ENCODE peak calls at places on chromosomes 6 and 20, in seven cellular contexts. One of them, this sample, is unnamed.

GRCh38 chr6:167797871-167798265 is 28.8 kb upstream of the AFDN start:
- DNase-seq in AG04449: no peak
- DNase-seq in GM04503: no peak
- DNase-seq in stimulated activated CD4-positive, alpha-beta T cell treated with anti-CD3 and anti-CD28 coated beads, Interleukin-4, amount 100 ng/mL, for 1 hour: no peak
- DNase-seq in iris pigment epithelial cell: no peak
- DNase-seq in heart right ventricle: no peak
- DNase-seq in NCI-H460: no peak
- DNase-seq in this sample: no peak

GRCh38 chr6:79874531-79875132 is 72.7 kb downstream of the ELOVL4 start:
- DNase-seq in AG04449: no peak
- DNase-seq in GM04503: no peak
- DNase-seq in stimulated activated CD4-positive, alpha-beta T cell treated with anti-CD3 and anti-CD28 coated beads, Interleukin-4, amount 100 ng/mL, for 1 hour: no peak
- DNase-seq in iris pigment epithelial cell: peak
- DNase-seq in heart right ventricle: no peak
- DNase-seq in NCI-H460: peak
- DNase-seq in this sample: no peak

GRCh38 chr6:113420290-113420689 is 436.9 kb upstream of the MARCKS start:
- DNase-seq in AG04449: no peak
- DNase-seq in GM04503: no peak
- DNase-seq in stimulated activated CD4-positive, alpha-beta T cell treated with anti-CD3 and anti-CD28 coated beads, Interleukin-4, amount 100 ng/mL, for 1 hour: no peak
- DNase-seq in iris pigment epithelial cell: no peak
- DNase-seq in heart right ventricle: no peak
- DNase-seq in NCI-H460: no peak
- DNase-seq in this sample: no peak

GRCh38 chr20:13283869-13284268 is 62.8 kb downstream of the ISM1 start:
- DNase-seq in AG04449: no peak
- DNase-seq in GM04503: no peak
- DNase-seq in stimulated activated CD4-positive, alpha-beta T cell treated with anti-CD3 and anti-CD28 coated beads, Interleukin-4, amount 100 ng/mL, for 1 hour: no peak
- DNase-seq in iris pigment epithelial cell: no peak
- DNase-seq in heart right ventricle: no peak
- DNase-seq in NCI-H460: no peak
- DNase-seq in this sample: no peak

GRCh38 chr20:33866398-33867079 is 55.4 kb downstream of the CHMP4B start:
- DNase-seq in AG04449: no peak
- DNase-seq in GM04503: no peak
- DNase-seq in stimulated activated CD4-positive, alpha-beta T cell treated with anti-CD3 and anti-CD28 coated beads, Interleukin-4, amount 100 ng/mL, for 1 hour: no peak
- DNase-seq in iris pigment epithelial cell: peak
- DNase-seq in heart right ventricle: no peak
- DNase-seq in NCI-H460: no peak
- DNase-seq in this sample: peak

GRCh38 chr6:20569000-20569610 is 34.8 kb downstream of the CDKAL1 start:
- DNase-seq in AG04449: no peak
- DNase-seq in GM04503: no peak
- DNase-seq in stimulated activated CD4-positive, alpha-beta T cell treated with anti-CD3 and anti-CD28 coated beads, Interleukin-4, amount 100 ng/mL, for 1 hour: no peak
- DNase-seq in iris pigment epithelial cell: peak
- DNase-seq in heart right ventricle: no peak
- DNase-seq in NCI-H460: no peak
- DNase-seq in this sample: no peak

GRCh38 chr6:4853782-4854511 is 77.7 kb downstream of the CDYL start:
- DNase-seq in AG04449: no peak
- DNase-seq in GM04503: no peak
- DNase-seq in stimulated activated CD4-positive, alpha-beta T cell treated with anti-CD3 and anti-CD28 coated beads, Interleukin-4, amount 100 ng/mL, for 1 hour: no peak
- DNase-seq in iris pigment epithelial cell: peak
- DNase-seq in heart right ventricle: no peak
- DNase-seq in NCI-H460: no peak
- DNase-seq in this sample: peak

GRCh38 chr6:139342957-139343750 is 31.3 kb downstream of the CITED2 start:
- DNase-seq in AG04449: no peak
- DNase-seq in GM04503: no peak
- DNase-seq in stimulated activated CD4-positive, alpha-beta T cell treated with anti-CD3 and anti-CD28 coated beads, Interleukin-4, amount 100 ng/mL, for 1 hour: no peak
- DNase-seq in iris pigment epithelial cell: no peak
- DNase-seq in heart right ventricle: no peak
- DNase-seq in NCI-H460: no peak
- DNase-seq in this sample: no peak

GRCh38 chr6:73504160-73504559 is 16.7 kb downstream of the EEF1A1 start:
- DNase-seq in AG04449: no peak
- DNase-seq in GM04503: no peak
- DNase-seq in stimulated activated CD4-positive, alpha-beta T cell treated with anti-CD3 and anti-CD28 coated beads, Interleukin-4, amount 100 ng/mL, for 1 hour: no peak
- DNase-seq in iris pigment epithelial cell: no peak
- DNase-seq in heart right ventricle: no peak
- DNase-seq in NCI-H460: no peak
- DNase-seq in this sample: no peak

GRCh38 chr6:146861029-146861563 is 262.3 kb downstream of the ADGB start:
- DNase-seq in AG04449: no peak
- DNase-seq in GM04503: no peak
- DNase-seq in stimulated activated CD4-positive, alpha-beta T cell treated with anti-CD3 and anti-CD28 coated beads, Interleukin-4, amount 100 ng/mL, for 1 hour: no peak
- DNase-seq in iris pigment epithelial cell: no peak
- DNase-seq in heart right ventricle: no peak
- DNase-seq in NCI-H460: no peak
- DNase-seq in this sample: no peak

GRCh38 chr20:528923-529594 is 14.5 kb downstream of the CSNK2A1 start:
- DNase-seq in AG04449: peak
- DNase-seq in GM04503: peak
- DNase-seq in stimulated activated CD4-positive, alpha-beta T cell treated with anti-CD3 and anti-CD28 coated beads, Interleukin-4, amount 100 ng/mL, for 1 hour: no peak
- DNase-seq in iris pigment epithelial cell: peak
- DNase-seq in heart right ventricle: no peak
- DNase-seq in NCI-H460: peak
- DNase-seq in this sample: peak

GRCh38 chr20:33020278-33021161 is 10.9 kb upstream of the BPIFB6 start:
- DNase-seq in AG04449: no peak
- DNase-seq in GM04503: no peak
- DNase-seq in stimulated activated CD4-positive, alpha-beta T cell treated with anti-CD3 and anti-CD28 coated beads, Interleukin-4, amount 100 ng/mL, for 1 hour: no peak
- DNase-seq in iris pigment epithelial cell: no peak
- DNase-seq in heart right ventricle: no peak
- DNase-seq in NCI-H460: no peak
- DNase-seq in this sample: no peak

GRCh38 chr20:42572320-42573016 is 617.2 kb downstream of the PTPRT start:
- DNase-seq in AG04449: no peak
- DNase-seq in GM04503: no peak
- DNase-seq in stimulated activated CD4-positive, alpha-beta T cell treated with anti-CD3 and anti-CD28 coated beads, Interleukin-4, amount 100 ng/mL, for 1 hour: no peak
- DNase-seq in iris pigment epithelial cell: no peak
- DNase-seq in heart right ventricle: no peak
- DNase-seq in NCI-H460: no peak
- DNase-seq in this sample: no peak

GRCh38 chr20:24131684-24132083 is 143.1 kb upstream of the GGTLC1 start:
- DNase-seq in AG04449: no peak
- DNase-seq in GM04503: no peak
- DNase-seq in stimulated activated CD4-positive, alpha-beta T cell treated with anti-CD3 and anti-CD28 coated beads, Interleukin-4, amount 100 ng/mL, for 1 hour: no peak
- DNase-seq in iris pigment epithelial cell: no peak
- DNase-seq in heart right ventricle: no peak
- DNase-seq in NCI-H460: no peak
- DNase-seq in this sample: no peak

This sample was measured in brain microvascular endothelial cell.